ENCODE peak calls at places on chromosomes 13 and 19, in seven cellular contexts. Y, S, T, Z, K, E and O are unnamed samples.

GRCh38 chr19:8973501-8974091 is 36.6 kb downstream of the MUC16 start:
- DNase-seq in Y (peak), K (peak), E (no peak), Z (peak), T (peak), S (no peak), O (no peak)

GRCh38 chr19:35417278-35417677 is 30.8 kb upstream of the FFAR2 start:
- DNase-seq in K (no peak), E (no peak), T (no peak), Y (no peak), S (no peak), Z (no peak), O (no peak)

GRCh38 chr19:35487821-35488220 is 2.4 kb downstream of the KRTDAP start:
- DNase-seq in E (no peak), K (no peak), Z (no peak), T (no peak), S (no peak), Y (no peak), O (no peak)

GRCh38 chr19:18896421-18896841 is 473 bp upstream of the CERS1 start:
- DNase-seq in K (no peak), S (no peak), T (no peak), Z (peak), Y (no peak), E (no peak), O (no peak)

GRCh38 chr13:110259651-110260050 is 47.3 kb downstream of the COL4A1 start:
- DNase-seq in T (no peak), S (no peak), E (no peak), K (no peak), Y (no peak), Z (no peak), O (no peak)

GRCh38 chr13:21894091-21894490 is 223.2 kb downstream of the FGF9 start:
- DNase-seq in K (no peak), E (no peak), S (peak), Z (no peak), Y (no peak), T (no peak), O (no peak)

GRCh38 chr19:14514215-14514871 is 3.9 kb downstream of the DNAJB1 start:
- DNase-seq in K (no peak), Z (no peak), T (no peak), Y (no peak), S (no peak), E (no peak), O (no peak)

GRCh38 chr13:112765734-112766133 is 75.9 kb downstream of the ATP11A start:
- DNase-seq in T (no peak), E (no peak), K (no peak), Z (no peak), S (no peak), Y (no peak), O (no peak)

GRCh38 chr13:51007216-51007615 is 97.6 kb downstream of the RNASEH2B start:
- DNase-seq in E (no peak), Z (no peak), K (no peak), S (no peak), T (no peak), Y (no peak), O (no peak)

GRCh38 chr13:113666324-113666660 is 727 bp upstream of the GRK1 start:
- DNase-seq in S (no peak), K (peak), Y (no peak), T (no peak), E (no peak), Z (no peak), O (no peak)

GRCh38 chr19:12946092-12946845 is 607 bp downstream of the RAD23A start:
- DNase-seq in T (peak), Z (peak), S (no peak), Y (peak), K (peak), E (peak), O (peak)

GRCh38 chr13:46676378-46676725 is 120.6 kb downstream of the ESD start:
- DNase-seq in Y (no peak), K (no peak), S (no peak), Z (no peak), T (no peak), E (no peak), O (no peak)

GRCh38 chr13:60267498-60268202 is 103.9 kb upstream of the DIAPH3 start:
- DNase-seq in Y (no peak), S (no peak), Z (peak), E (no peak), K (peak), T (no peak), O (peak)

GRCh38 chr19:5985098-5985783 is 7.3 kb upstream of the RANBP3 start:
- DNase-seq in E (no peak), K (no peak), Y (peak), T (no peak), Z (no peak), S (no peak), O (peak)

GRCh38 chr13:84137292-84137691 is 255.0 kb upstream of the SLITRK1 start:
- DNase-seq in E (no peak), Z (no peak), K (peak), T (no peak), S (no peak), Y (no peak), O (no peak)

GRCh38 chr13:104831823-104832222 is 1703.6 kb downstream of the EFNB2 start:
- DNase-seq in Y (no peak), T (no peak), Z (no peak), S (peak), E (no peak), K (no peak), O (no peak)

GRCh38 chr13:72726721-72727416 is 560 bp downstream of the MZT1 start:
- DNase-seq in E (peak), S (no peak), T (peak), K (peak), Y (peak), Z (peak), O (no peak)

GRCh38 chr13:71378992-71379905 is 487.8 kb downstream of the DACH1 start:
- DNase-seq in Z (no peak), T (no peak), K (no peak), Y (no peak), S (no peak), E (no peak), O (peak)

GRCh38 chr13:75101997-75102720 is 379.8 kb downstream of the TBC1D4 start:
- DNase-seq in Y (no peak), Z (no peak), T (no peak), S (no peak), K (no peak), E (no peak), O (peak)

GRCh38 chr19:16078759-16079707 is 2.7 kb downstream of the TPM4 start:
- DNase-seq in S (no peak), Y (peak), K (peak), T (peak), Z (peak), E (peak), O (peak)

GRCh38 chr19:49938662-49939061 is 9.4 kb upstream of the NUP62 start:
- DNase-seq in Y (no peak), Z (no peak), E (no peak), T (no peak), K (no peak), S (no peak), O (no peak)

GRCh38 chr13:52847682-52848432 is 583 bp downstream of the PCDH8 start:
- DNase-seq in Y (no peak), Z (no peak), K (no peak), T (no peak), E (no peak), S (no peak), O (no peak)

GRCh38 chr13:101397742-101398141 is 18.6 kb downstream of the NALCN start:
- DNase-seq in T (peak), S (no peak), Y (no peak), K (no peak), E (no peak), Z (peak), O (peak)

GRCh38 chr13:46553521-46553885 is 533 bp downstream of the LRCH1 start:
- DNase-seq in Y (no peak), E (no peak), Z (no peak), S (no peak), T (peak), K (peak), O (no peak)

GRCh38 chr13:111666377-111666776 is 345.9 kb downstream of the TEX29 start:
- DNase-seq in K (no peak), E (no peak), T (no peak), Z (no peak), S (no peak), Y (no peak), O (no peak)

GRCh38 chr19:55062735-55063491 is at the start of gene RDH13:
- DNase-seq in S (peak), E (peak), T (peak), K (peak), Z (peak), Y (peak), O (peak)

GRCh38 chr13:103130681-103131210 is 64.5 kb upstream of the SLC10A2 start:
- DNase-seq in Y (no peak), S (no peak), Z (no peak), T (no peak), K (no peak), E (no peak), O (no peak)

GRCh38 chr13:66659291-66660012 is 570.7 kb downstream of the PCDH9 start:
- DNase-seq in Z (peak), E (no peak), K (no peak), T (no peak), S (no peak), Y (no peak), O (no peak)